ENCODE peak calls at places on chromosomes 16 and 17, in six cellular contexts. A is psoas muscle, E is heart right ventricle, V is upper lobe of right lung, B is HCT116, T is spleen. Z is an unnamed sample. For H3K27me3, the result is how much of the 10 kb centered on the place peaks cover.

GRCh38 chr16:22973451-22973991 is 159.6 kb downstream of the HS3ST2 start:
- DNase-seq in A (no peak), E (no peak), V (no peak), B (no peak), T (no peak), Z (no peak)

GRCh38 chr17:59829217-59830006 is 63.3 kb downstream of the TUBD1 start:
- DNase-seq in A (no peak), E (no peak), V (no peak), B (peak), T (no peak), Z (peak)

GRCh38 chr17:44924107-44924544 is 8.8 kb upstream of the GFAP start:
- DNase-seq in A (no peak), E (no peak), V (peak), B (no peak), T (peak), Z (no peak)

GRCh38 chr16:65731840-65732239 is 610.0 kb upstream of the CDH11 start:
- DNase-seq in A (no peak), E (no peak), V (no peak), B (no peak), T (no peak), Z (no peak)

GRCh38 chr17:79215631-79216030 is 141.0 kb downstream of the ENGASE start:
- DNase-seq in A (no peak), E (no peak), V (no peak), B (no peak), T (no peak), Z (no peak)

GRCh38 chr16:28623172-28623711 is 13.4 kb upstream of the SULT1A1 start:
- DNase-seq in A (peak), E (peak), V (peak), B (peak), T (peak), Z (no peak)

GRCh38 chr16:56734429-56734828 is 4.5 kb downstream of the NUP93 start:
- DNase-seq in A (no peak), E (no peak), V (no peak), B (no peak), T (no peak), Z (no peak)

GRCh38 chr17:59757043-59757824 is 49.8 kb downstream of the VMP1 start:
- DNase-seq in A (no peak), E (no peak), V (no peak), B (no peak), T (no peak), Z (no peak)

GRCh38 chr16:70649300-70649699 is 2.9 kb downstream of the IL34 start:
- DNase-seq in A (no peak), E (no peak), V (no peak), B (no peak), T (no peak), Z (no peak)

GRCh38 chr16:57042157-57043111 is 49.9 kb upstream of the CPNE2 start:
- DNase-seq in A (no peak), E (no peak), V (no peak), B (no peak), T (peak), Z (peak)

GRCh38 chr17:57810740-57811632 is 38.9 kb downstream of the MRPS23 start:
- DNase-seq in A (peak), E (peak), V (no peak), B (no peak), T (no peak), Z (no peak)

GRCh38 chr17:82021728-82022309 is 859 bp downstream of the CENPX start:
- DNase-seq in A (no peak), E (no peak), V (no peak), B (no peak), T (no peak), Z (no peak)

GRCh38 chr17:12024332-12024731 is 3.7 kb downstream of the MAP2K4 start:
- DNase-seq in A (no peak), E (no peak), V (no peak), B (peak), T (no peak), Z (peak)

GRCh38 chr17:6509295-6509771 is 47.0 kb downstream of the PITPNM3 start:
- DNase-seq in A (no peak), E (no peak), V (peak), B (no peak), T (no peak), Z (no peak)

GRCh38 chr17:72192409-72193192 is 71.8 kb downstream of the SOX9 start:
- DNase-seq in A (peak), E (peak), V (no peak), B (no peak), T (no peak), Z (peak)

GRCh38 chr16:82395212-82395611 is 225.2 kb upstream of the MPHOSPH6 start:
- DNase-seq in A (no peak), E (no peak), V (no peak), B (no peak), T (no peak), Z (no peak)

GRCh38 chr17:67246648-67247415 is 1.8 kb upstream of the HELZ start:
- DNase-seq in A (peak), E (no peak), V (peak), B (peak), T (peak), Z (peak)

GRCh38 chr17:82300707-82301270 is 16.6 kb downstream of the CD7 start:
- DNase-seq in A (peak), E (peak), V (peak), B (no peak), T (peak), Z (no peak)

GRCh38 chr16:13425840-13426239 is 494.1 kb upstream of the ERCC4 start:
- DNase-seq in A (no peak), E (no peak), V (no peak), B (no peak), T (no peak), Z (no peak)

GRCh38 chr17:39325528-39326240 is 75.7 kb downstream of the FBXL20 start:
- DNase-seq in A (no peak), E (no peak), V (no peak), B (no peak), T (no peak), Z (no peak)

GRCh38 chr17:38728290-38728831 is 1.8 kb upstream of the CISD3 start:
- DNase-seq in A (no peak), E (no peak), V (no peak), B (no peak), T (peak), Z (no peak)

GRCh38 chr16:264440-264951 is 11.2 kb downstream of the RGS11 start:
- DNase-seq in A (no peak), E (no peak), V (peak), B (no peak), T (no peak), Z (no peak)

GRCh38 chr17:75979705-75980187 is 706 bp downstream of the TEN1 start:
- DNase-seq in A (no peak), E (no peak), V (no peak), B (no peak), T (no peak), Z (peak)

GRCh38 chr17:75980188-75981018 is 1.4 kb downstream of the TEN1 start:
- DNase-seq in A (no peak), E (no peak), V (peak), B (no peak), T (no peak), Z (no peak)

GRCh38 chr17:75978938-75979704 is at the start of the genes ACOX1 and TEN1:
- DNase-seq in A (peak), E (peak), V (peak), B (peak), T (peak), Z (peak)

GRCh38 chr17:75976175-75976848 is 2.7 kb downstream of the ACOX1 start:
- DNase-seq in A (no peak), E (no peak), V (no peak), B (no peak), T (no peak), Z (no peak)

GRCh38 chr17:75975757-75976174 is 3.2 kb downstream of the ACOX1 start:
- DNase-seq in A (no peak), E (no peak), V (no peak), B (no peak), T (no peak), Z (no peak)
- H3K27me3 ChIP-seq in A (under half), E (under half), V (under half), B (under half), T (under half), Z (under half)

GRCh38 chr17:62763891-62764600 is 44.1 kb downstream of the MARCHF10 start:
- DNase-seq in A (no peak), E (no peak), V (no peak), B (no peak), T (no peak), Z (no peak)

GRCh38 chr17:62760059-62760887 is 47.8 kb downstream of the MARCHF10 start:
- DNase-seq in A (no peak), E (no peak), V (no peak), B (no peak), T (no peak), Z (no peak)

GRCh38 chr17:62760888-62761267 is 47.2 kb downstream of the MARCHF10 start:
- DNase-seq in A (no peak), E (no peak), V (no peak), B (no peak), T (no peak), Z (no peak)

GRCh38 chr17:62765351-62765750 is 42.8 kb downstream of the MARCHF10 start:
- DNase-seq in A (no peak), E (no peak), V (no peak), B (no peak), T (no peak), Z (no peak)

DNA sequence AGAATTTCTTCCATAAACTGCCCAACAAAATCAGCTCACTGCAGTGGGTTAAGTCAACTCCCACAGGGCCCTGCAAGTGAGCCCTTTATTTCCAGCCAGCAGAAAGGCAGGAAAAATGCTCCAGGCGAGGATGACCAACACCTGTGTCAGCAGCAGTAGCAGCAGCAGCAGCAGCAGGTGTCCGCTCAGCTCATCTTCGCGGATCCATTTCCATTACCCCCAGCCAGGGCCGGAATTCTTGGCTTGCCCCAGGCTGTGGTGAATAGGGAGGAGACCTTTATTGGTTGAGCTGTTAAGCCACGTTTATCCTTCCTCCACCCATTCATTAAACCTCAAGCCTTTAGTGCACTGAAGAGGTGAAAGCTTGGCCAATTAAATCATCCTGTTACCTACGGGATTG is 46.2 kb downstream of the MARCHF10 start:
- DNase-seq in A (no peak), E (no peak), V (no peak), B (no peak), T (no peak), Z (peak)
- TF ChIP-seq CTCF in A (no peak), E (no peak), V (no peak), B (no peak), T (no peak), Z (no peak)

GRCh38 chr17:80528521-80528920 is 16.1 kb upstream of the RPTOR start:
- DNase-seq in A (no peak), E (no peak), V (no peak), B (no peak), T (peak), Z (no peak)

GRCh38 chr17:80527016-80527645 is 17.5 kb upstream of the RPTOR start:
- DNase-seq in A (no peak), E (no peak), V (no peak), B (no peak), T (no peak), Z (no peak)

GRCh38 chr17:80529104-80529903 is 15.3 kb upstream of the RPTOR start:
- DNase-seq in A (peak), E (no peak), V (no peak), B (no peak), T (peak), Z (no peak)

GRCh38 chr17:80524150-80524712 is 20.4 kb upstream of the RPTOR start:
- DNase-seq in A (no peak), E (no peak), V (no peak), B (no peak), T (no peak), Z (no peak)

GRCh38 chr17:80526116-80526910 is 18.3 kb upstream of the RPTOR start:
- DNase-seq in A (no peak), E (no peak), V (no peak), B (no peak), T (no peak), Z (no peak)
- H3K4me3 ChIP-seq in A (no peak), E (no peak), V (no peak), B (no peak), T (no peak), Z (no peak)

DNA sequence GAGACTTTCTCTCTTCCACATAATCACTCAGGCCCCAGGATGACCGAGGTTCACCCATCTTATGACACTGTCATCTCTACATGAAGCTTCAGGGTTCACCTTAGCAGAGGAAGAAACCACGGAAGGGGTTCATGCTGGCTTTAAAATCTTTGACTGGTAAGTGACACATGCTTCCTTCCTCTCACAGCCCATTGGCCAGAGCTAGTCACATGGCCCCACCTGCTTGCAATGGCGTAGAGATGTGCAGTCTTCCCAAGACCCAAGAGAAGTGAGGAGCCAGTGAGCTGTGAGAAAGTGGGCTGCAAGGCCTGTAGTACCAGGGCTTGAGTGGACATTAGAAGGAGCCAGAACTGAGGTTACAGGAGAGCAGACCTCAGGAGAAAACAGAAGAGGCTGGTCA is 180.3 kb downstream of the AXIN2 start:
- DNase-seq in A (no peak), E (no peak), V (no peak), B (no peak), T (no peak), Z (no peak)
- H3K27me3 ChIP-seq in A (under half), E (under half), V (under half), B (under half), T (under half), Z (under half)

DNA sequence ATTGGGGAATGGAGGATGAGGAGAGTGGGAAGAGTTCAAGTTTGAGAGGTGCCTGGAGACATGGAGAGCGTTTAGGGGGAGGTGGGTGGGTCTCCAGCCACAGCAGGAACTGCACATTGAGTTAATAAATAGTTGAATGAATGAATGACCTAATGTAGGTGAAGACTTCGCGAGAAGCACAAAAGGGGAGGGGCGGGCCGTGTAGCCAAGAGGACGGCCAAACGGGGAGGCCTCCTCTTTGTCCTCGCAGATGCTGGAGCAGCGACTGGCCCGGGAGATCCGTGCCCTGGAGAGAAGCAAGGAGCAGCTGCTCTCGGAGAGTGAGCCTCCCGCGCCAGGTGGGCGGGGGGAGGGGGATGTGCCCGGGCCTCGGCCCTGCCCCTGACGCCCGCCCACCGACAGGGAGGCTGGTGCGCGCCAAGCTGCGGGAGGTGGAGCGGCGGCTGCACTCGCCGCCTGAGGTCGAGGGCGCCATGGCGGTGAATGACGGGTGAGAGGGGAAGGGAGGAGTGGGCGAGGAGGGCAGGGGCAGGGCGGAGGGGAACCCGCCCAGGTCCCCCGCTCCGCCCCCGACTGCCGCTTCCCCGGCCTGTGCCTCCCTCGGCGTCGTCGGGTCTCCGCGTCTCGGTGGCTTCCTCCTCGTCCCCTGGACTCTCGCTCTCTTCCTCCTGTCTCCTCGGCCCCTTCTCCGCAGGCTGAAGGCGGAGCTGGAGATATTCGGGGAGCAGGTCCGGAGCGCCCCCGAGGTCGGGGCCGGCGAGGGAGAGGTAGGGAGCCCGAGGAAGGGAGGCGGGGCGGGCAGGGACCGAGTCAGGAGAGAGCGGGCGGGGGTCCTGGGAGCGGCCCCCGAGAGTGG is 12.9 kb downstream of the SYCE1L start:
- DNase-seq in A (peak), E (peak), V (peak), B (no peak), T (peak), Z (no peak)
- TF ChIP-seq CTCF in A (no peak), E (no peak), V (no peak), B (no peak), T (peak), Z (no peak)

GRCh38 chr17:5122586-5123342 is 6.9 kb downstream of the USP6 start:
- DNase-seq in A (peak), E (no peak), V (peak), B (no peak), T (peak), Z (no peak)
- H3K4me3 ChIP-seq in A (peak), E (peak), V (peak), B (no peak), T (no peak), Z (peak)

GRCh38 chr17:48532261-48532660 is 1.4 kb upstream of the HOXB1 start:
- DNase-seq in A (no peak), E (no peak), V (no peak), B (no peak), T (no peak), Z (no peak)

GRCh38 chr17:48528153-48528912 is 2.5 kb downstream of the HOXB1 start:
- DNase-seq in A (no peak), E (no peak), V (no peak), B (no peak), T (no peak), Z (no peak)

GRCh38 chr17:48530208-48530886 is 464 bp downstream of the HOXB1 start:
- DNase-seq in A (no peak), E (no peak), V (no peak), B (no peak), T (no peak), Z (no peak)

GRCh38 chr17:48529191-48529979 is 1.4 kb downstream of the HOXB1 start:
- DNase-seq in A (no peak), E (no peak), V (no peak), B (no peak), T (no peak), Z (no peak)

DNA sequence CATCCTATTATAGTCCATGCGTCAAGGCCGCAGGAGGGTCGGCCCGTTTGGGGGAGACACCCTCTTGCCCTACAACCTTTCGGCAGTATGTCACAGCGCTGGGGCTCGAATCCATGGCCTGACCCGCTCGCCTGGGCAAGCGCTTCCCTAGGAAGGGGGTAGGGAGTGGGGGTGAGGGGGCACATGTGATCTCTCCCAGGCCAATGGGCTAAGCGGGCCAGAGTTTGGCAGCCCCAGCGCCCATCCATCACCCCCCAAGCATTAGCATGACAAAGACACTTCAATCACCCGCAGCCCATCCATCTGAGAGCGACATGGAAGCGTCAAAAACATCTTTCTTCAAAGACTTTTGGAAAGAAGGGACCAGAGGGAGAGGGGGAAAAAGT is at the start of gene HOXB1:
- DNase-seq in A (peak), E (no peak), V (no peak), B (no peak), T (no peak), Z (no peak)
- H3K27me3 ChIP-seq in A (under half), E (half or more), V (under half), B (under half), T (under half), Z (under half)

GRCh38 chr17:68291836-68292688 is 767 bp downstream of the ARSG start:
- DNase-seq in A (peak), E (peak), V (peak), B (peak), T (peak), Z (peak)
- TF ChIP-seq CTCF in A (no peak), E (no peak), V (no peak), B (no peak), T (peak), Z (no peak)

GRCh38 chr17:35079547-35079946 is 16.0 kb upstream of the RFFL start:
- DNase-seq in A (no peak), E (no peak), V (no peak), B (no peak), T (no peak), Z (no peak)

GRCh38 chr17:35080536-35080935 is 17.0 kb upstream of the RFFL start:
- DNase-seq in A (no peak), E (no peak), V (no peak), B (no peak), T (no peak), Z (no peak)

GRCh38 chr17:35083071-35083470 is 19.6 kb upstream of the RFFL start:
- DNase-seq in A (no peak), E (no peak), V (no peak), B (no peak), T (no peak), Z (no peak)

GRCh38 chr17:35081638-35082037 is 18.1 kb upstream of the RFFL start:
- DNase-seq in A (no peak), E (no peak), V (no peak), B (no peak), T (no peak), Z (no peak)

GRCh38 chr17:35082073-35082657 is 18.7 kb upstream of the RFFL start:
- DNase-seq in A (no peak), E (no peak), V (no peak), B (peak), T (no peak), Z (peak)
- H3K4me3 ChIP-seq in A (no peak), E (no peak), V (no peak), B (no peak), T (no peak), Z (no peak)

GRCh38 chr17:7841309-7841621 is 7.2 kb downstream of the KDM6B start:
- DNase-seq in A (no peak), E (no peak), V (no peak), B (no peak), T (no peak), Z (no peak)
- H3K27me3 ChIP-seq in A (under half), E (under half), V (under half), B (under half), T (under half), Z (under half)

Z was measured in kidney epithelial cell.